ENCODE peak calls at places on chromosomes 13 and 19, in nine cellular contexts. O, D, T, N, H, B, U, M and V are unnamed samples.

GRCh38 chr19:3176715-3177501 is 1.7 kb upstream of the S1PR4 start:
- DNase-seq in O (peak), D (peak), T (no peak), N (no peak), H (no peak), B (no peak), U (peak), M (no peak), V (no peak)

GRCh38 chr13:21812192-21812626 is 141.3 kb downstream of the FGF9 start:
- DNase-seq in O (no peak), D (no peak), T (no peak), N (no peak), H (no peak), B (no peak), U (no peak), M (peak), V (no peak)

GRCh38 chr13:81927347-81927746 is 1586.4 kb upstream of the SPRY2 start:
- DNase-seq in O (no peak), D (peak), T (no peak), N (no peak), H (no peak), B (no peak), U (no peak), M (no peak), V (no peak)

GRCh38 chr13:109146912-109147624 is 517.7 kb downstream of the MYO16 start:
- DNase-seq in O (no peak), D (peak), T (no peak), N (no peak), H (no peak), B (no peak), U (no peak), M (no peak), V (no peak)

GRCh38 chr19:47100290-47100689 is 13.3 kb downstream of the ZC3H4 start:
- DNase-seq in O (no peak), D (peak), T (no peak), N (no peak), H (no peak), B (no peak), U (no peak), M (no peak), V (no peak)

GRCh38 chr13:59774511-59774911 is 389.2 kb downstream of the DIAPH3 start:
- DNase-seq in O (no peak), D (peak), T (no peak), N (no peak), H (no peak), B (no peak), U (no peak), M (no peak), V (peak)

GRCh38 chr13:30998548-30999140 is 66.2 kb downstream of the TEX26 start:
- DNase-seq in O (no peak), D (no peak), T (peak), N (no peak), H (no peak), B (no peak), U (no peak), M (peak), V (peak)

GRCh38 chr13:100984349-100984748 is 309.8 kb upstream of the TMTC4 start:
- DNase-seq in O (no peak), D (no peak), T (no peak), N (no peak), H (no peak), B (no peak), U (no peak), M (peak), V (no peak)

GRCh38 chr19:18785179-18786124 is 5.7 kb downstream of the COMP start:
- DNase-seq in O (peak), D (peak), T (no peak), N (peak), H (peak), B (no peak), U (peak), M (no peak), V (no peak)

GRCh38 chr13:95403349-95404140 is 102.3 kb upstream of the ABCC4 start:
- DNase-seq in O (no peak), D (no peak), T (no peak), N (peak), H (no peak), B (no peak), U (no peak), M (no peak), V (no peak)

GRCh38 chr19:38975861-38976271 is 324 bp upstream of the FBXO17 start:
- DNase-seq in O (no peak), D (peak), T (no peak), N (peak), H (no peak), B (peak), U (no peak), M (no peak), V (no peak)

GRCh38 chr19:46287585-46287984 is 9.3 kb upstream of the HIF3A start:
- DNase-seq in O (no peak), D (peak), T (no peak), N (no peak), H (no peak), B (no peak), U (no peak), M (no peak), V (no peak)

GRCh38 chr19:43789029-43789428 is 8.3 kb upstream of the KCNN4 start:
- DNase-seq in O (no peak), D (peak), T (no peak), N (no peak), H (no peak), B (no peak), U (no peak), M (no peak), V (no peak)

GRCh38 chr19:50158577-50158976 is 4.5 kb downstream of the IZUMO2 start:
- DNase-seq in O (no peak), D (peak), T (no peak), N (no peak), H (no peak), B (no peak), U (no peak), M (no peak), V (no peak)

GRCh38 chr19:17863520-17864182 is 3.9 kb downstream of the RPL18A start:
- DNase-seq in O (no peak), D (no peak), T (no peak), N (no peak), H (no peak), B (no peak), U (no peak), M (no peak), V (no peak)

GRCh38 chr19:9863759-9864158 is 28.6 kb downstream of the PIN1 start:
- DNase-seq in O (peak), D (no peak), T (no peak), N (no peak), H (peak), B (no peak), U (no peak), M (no peak), V (no peak)

GRCh38 chr13:38872693-38873092 is 117.9 kb downstream of the STOML3 start:
- DNase-seq in O (peak), D (peak), T (no peak), N (peak), H (peak), B (no peak), U (peak), M (no peak), V (no peak)